ENCODE peak calls at places on chromosomes 4 and X, in six cellular contexts. U is bronchial epithelial cell, E is cardiac muscle cell, V is neural progenitor cell, I is choroid plexus epithelial cell, S is glutamatergic neuron. P is an unnamed sample.
A peak's percentile ranks its signal among the peaks of the same experiment; 100 is the strongest.

GRCh38 chr4:25842229-25842840 is 20.5 kb downstream of the SEL1L3 start:
- DNase-seq in S (no peak), U (no peak), I (no peak), E (peak; percentile 7), V (peak; percentile 41), P (no peak)

GRCh38 chrX:45715787-45716186 is 515.1 kb upstream of the DIPK2B start:
- DNase-seq in V (no peak), E (no peak), U (no peak), I (peak; percentile 28), S (no peak), P (no peak)

GRCh38 chrX:24482823-24483410 is 17.8 kb downstream of the PDK3 start:
- DNase-seq in V (no peak), I (no peak), S (no peak), E (no peak), U (no peak), P (no peak)

GRCh38 chrX:4263005-4263404 is 549.6 kb upstream of the PRKX start:
- DNase-seq in E (peak; percentile 13), V (peak; percentile 20), S (no peak), I (no peak), U (peak; percentile 0), P (no peak)

GRCh38 chr4:2253160-2254084 is 8.5 kb downstream of the MXD4 start:
- DNase-seq in S (peak; percentile 14), E (no peak), U (no peak), I (no peak), V (no peak), P (no peak)

GRCh38 chr4:41185614-41186609 is 28.4 kb downstream of the APBB2 start:
- DNase-seq in I (peak; percentile 39), U (peak; percentile 85), E (no peak), V (no peak), S (no peak), P (peak; percentile 46)

GRCh38 chrX:49106930-49107329 is 16.6 kb downstream of the GPKOW start:
- DNase-seq in V (peak; percentile 47), S (peak; percentile 30), U (peak; percentile 37), I (peak; percentile 71), E (peak; percentile 22), P (peak; percentile 40)

GRCh38 chr4:89221175-89221867 is 86.3 kb downstream of the GPRIN3 start:
- DNase-seq in U (no peak), S (no peak), V (no peak), I (peak; percentile 36), E (no peak), P (no peak)

GRCh38 chr4:128220286-128221235 is 67.1 kb downstream of the PGRMC2 start:
- DNase-seq in S (no peak), I (peak; percentile 86), U (peak; percentile 76), V (no peak), E (no peak), P (peak; percentile 59)
- TF ChIP-seq CTCF in S (peak; percentile 48), I (peak; percentile 39), U (peak; percentile 17), V (peak; percentile 34), E (peak; percentile 27), P (peak; percentile 29)

DNA sequence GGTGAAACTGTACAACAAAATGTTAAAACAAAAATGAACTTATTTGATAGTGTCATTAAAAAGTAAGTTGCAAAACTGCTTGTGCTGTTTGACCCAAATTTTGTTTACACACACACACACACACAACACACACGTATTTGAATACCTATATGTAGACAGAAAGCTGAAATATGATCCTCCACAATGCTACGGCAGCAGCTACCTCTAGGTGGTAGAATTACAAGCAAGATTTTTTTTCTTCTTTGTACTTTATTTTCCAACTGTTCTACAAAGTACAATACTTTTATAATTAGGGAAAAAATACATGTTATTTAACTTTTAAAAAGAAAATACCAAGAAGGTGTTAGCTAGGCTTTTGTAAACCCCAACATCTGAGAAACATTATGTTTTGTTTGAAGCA is 1.2 kb downstream of the CYTL1 start:
- DNase-seq in I (peak; percentile 48), S (no peak), V (no peak), E (no peak), U (no peak), P (no peak)
- TF ChIP-seq CTCF in I (peak; percentile 45), S (no peak), V (peak; percentile 7), E (peak; percentile 9), U (no peak), P (peak; percentile 19)

GRCh38 chr4:10593130-10593529 is 91.4 kb downstream of the CLNK start:
- DNase-seq in U (no peak), I (peak; percentile 7), E (no peak), V (peak; percentile 31), S (no peak), P (peak; percentile 17)

GRCh38 chr4:10589808-10590207 is 94.8 kb downstream of the CLNK start:
- DNase-seq in I (peak; percentile 54), S (no peak), E (no peak), U (no peak), V (no peak), P (no peak)

GRCh38 chr4:10589308-10589707 is 95.3 kb downstream of the CLNK start:
- DNase-seq in U (no peak), S (no peak), V (peak; percentile 24), E (no peak), I (peak; percentile 49), P (no peak)

GRCh38 chr4:10587697-10588096 is 96.9 kb downstream of the CLNK start:
- DNase-seq in S (no peak), E (no peak), U (no peak), I (peak; percentile 9), V (no peak), P (no peak)

DNA sequence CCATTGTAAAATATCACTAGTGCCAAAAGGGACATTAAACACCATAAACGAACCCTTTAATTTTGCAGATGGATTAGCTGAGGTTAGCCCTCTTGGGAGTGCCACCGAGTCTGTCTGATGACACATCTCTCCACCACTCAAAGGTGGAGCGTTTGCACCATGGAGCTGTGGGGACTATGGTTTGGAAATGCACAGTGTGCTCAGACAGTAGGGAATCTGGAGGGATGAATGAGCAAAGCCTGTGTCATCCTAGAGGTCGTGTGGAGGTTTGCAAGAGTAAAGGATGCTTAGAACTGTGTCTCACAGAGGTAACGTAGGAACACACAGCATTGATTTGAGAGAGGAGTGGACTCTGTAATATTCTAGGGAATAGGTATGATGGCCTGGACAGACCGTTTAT is 93.7 kb downstream of the CLNK start:
- DNase-seq in E (no peak), U (peak; percentile 86), V (no peak), S (no peak), I (peak; percentile 48), P (no peak)
- TF ChIP-seq CTCF in E (no peak), U (no peak), V (no peak), S (no peak), I (peak; percentile 15), P (no peak)

GRCh38 chr4:28279249-28279648 is 1418.6 kb downstream of the STIM2 start:
- DNase-seq in V (no peak), U (peak; percentile 55), S (no peak), E (no peak), I (no peak), P (no peak)

GRCh38 chr4:28277931-28278330 is 1417.3 kb downstream of the STIM2 start:
- DNase-seq in I (no peak), S (no peak), U (peak; percentile 78), E (no peak), V (no peak), P (no peak)

DNA sequence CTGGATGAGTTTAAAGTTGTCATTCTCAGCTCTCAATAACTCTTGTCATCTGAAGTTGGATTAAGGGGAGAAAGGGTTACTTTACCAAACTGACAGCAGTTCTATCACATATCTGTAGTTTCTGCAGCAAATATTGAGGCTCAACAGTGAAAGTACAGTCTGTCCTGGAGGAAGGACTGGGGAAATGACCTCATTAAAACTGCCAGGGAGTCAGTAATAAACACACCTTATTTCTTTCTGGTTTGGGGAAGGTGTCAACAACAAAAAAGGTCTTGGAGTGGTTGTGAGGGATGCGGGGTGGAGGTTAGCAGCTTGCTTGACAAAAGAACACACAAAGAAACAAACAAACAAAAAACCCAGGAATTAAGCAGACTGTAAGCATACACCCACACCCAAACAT is 1418.0 kb downstream of the STIM2 start:
- DNase-seq in S (no peak), U (peak; percentile 36), V (no peak), E (no peak), I (peak; percentile 50), P (no peak)
- TF ChIP-seq CTCF in S (no peak), U (no peak), V (no peak), E (no peak), I (no peak), P (no peak)

GRCh38 chr4:6621556-6621927 is 18.9 kb upstream of the MRFAP1 start:
- DNase-seq in V (no peak), I (no peak), S (no peak), U (no peak), E (no peak), P (no peak)
- TF ChIP-seq CTCF in V (no peak), I (no peak), S (no peak), U (no peak), E (no peak), P (no peak)

GRCh38 chr4:111045992-111046391 is 423.1 kb upstream of the PITX2 start:
- DNase-seq in V (no peak), U (no peak), E (no peak), I (no peak), S (no peak), P (no peak)
- TF ChIP-seq CTCF in V (peak; percentile 44), U (no peak), E (no peak), I (no peak), S (peak; percentile 52), P (no peak)

GRCh38 chr4:149534779-149535178 is 280.9 kb downstream of the IQCM start:
- DNase-seq in V (no peak), I (no peak), E (no peak), S (no peak), U (no peak), P (no peak)

DNA sequence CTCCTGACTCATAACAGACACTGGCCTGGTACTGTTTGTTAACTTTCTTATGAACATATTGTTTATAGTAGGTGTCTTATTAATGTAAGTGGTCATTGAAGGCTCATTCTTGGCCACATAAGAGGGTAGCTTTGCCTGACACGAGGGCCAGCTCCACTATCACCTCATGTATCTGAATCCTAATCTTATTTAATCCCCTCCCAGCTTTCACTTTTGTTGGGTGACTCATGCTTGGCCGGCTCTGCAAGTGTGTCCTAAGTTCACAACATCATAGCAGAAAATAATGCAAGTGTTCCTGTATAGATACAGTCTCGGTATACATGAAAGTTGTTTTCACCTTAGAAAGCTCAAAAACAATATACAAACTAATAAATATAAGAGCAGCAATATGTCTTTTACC is 283.8 kb downstream of the IQCM start:
- DNase-seq in V (no peak), U (peak; percentile 41), S (no peak), E (no peak), I (peak; percentile 52), P (peak; percentile 60)
- TF ChIP-seq CTCF in V (no peak), U (no peak), S (no peak), E (no peak), I (no peak), P (no peak)

GRCh38 chr4:42302348-42302747 is 94.9 kb upstream of the SHISA3 start:
- DNase-seq in E (peak; percentile 37), S (peak; percentile 71), U (no peak), I (peak; percentile 4), V (peak; percentile 52), P (peak; percentile 69)
- TF ChIP-seq CTCF in E (peak; percentile 35), S (peak; percentile 45), U (peak; percentile 13), I (peak; percentile 24), V (peak; percentile 51), P (no peak)

P was measured in MCF 10A.